ENCODE peak calls at places on chromosome 19, in five cellular contexts. J, Q, Y, P and E are unnamed samples.

GRCh38 chr19:37946132-37946531 is 39.1 kb downstream of the SIPA1L3 start:
- DNase-seq in P (no peak), J (no peak), Q (no peak), Y (no peak), E (no peak)

GRCh38 chr19:10334340-10335148 is 1.2 kb upstream of the RAVER1 start:
- DNase-seq in P (peak; percentile 99), Q (peak; percentile 93), Y (peak; percentile 98), J (peak; percentile 95), E (peak; percentile 97)

GRCh38 chr19:45616709-45617027 is 14.7 kb upstream of the GPR4 start:
- DNase-seq in Q (no peak), Y (no peak), J (peak; percentile 62), P (no peak), E (no peak)

GRCh38 chr19:51136891-51137551 is 5.1 kb upstream of the SIGLEC7 start:
- DNase-seq in Y (no peak), P (no peak), Q (no peak), J (no peak), E (no peak)

GRCh38 chr19:6100284-6100915 is 9.9 kb downstream of the RFX2 start:
- DNase-seq in Q (no peak), J (no peak), P (no peak), Y (no peak), E (peak; percentile 28)

GRCh38 chr19:6216996-6217751 is 62.6 kb downstream of the MLLT1 start:
- DNase-seq in P (no peak), Y (no peak), Q (peak; percentile 13), J (no peak), E (peak; percentile 96)

GRCh38 chr19:41700381-41701195 is 7.8 kb upstream of the CEACAM5 start:
- DNase-seq in Y (no peak), J (peak; percentile 16), Q (no peak), P (no peak), E (no peak)

GRCh38 chr19:39067104-39067503 is 17.1 kb upstream of the ACP7 start:
- DNase-seq in J (no peak), Q (no peak), P (no peak), Y (no peak), E (no peak)

GRCh38 chr19:17109962-17110598 is 34.5 kb downstream of the MYO9B start:
- DNase-seq in P (no peak), J (no peak), Y (no peak), Q (no peak), E (no peak)

GRCh38 chr19:35013047-35013819 is 13.1 kb downstream of the GRAMD1A start:
- DNase-seq in J (peak; percentile 89), P (peak; percentile 97), Y (peak; percentile 43), Q (peak; percentile 57), E (peak; percentile 67)

GRCh38 chr19:52397310-52398090 is at the start of gene ZNF528:
- DNase-seq in P (no peak), Y (peak; percentile 84), Q (peak; percentile 92), J (peak; percentile 85), E (peak; percentile 94)

GRCh38 chr19:39936020-39936419 is 1.6 kb upstream of the FCGBP start:
- DNase-seq in P (no peak), Q (no peak), J (no peak), Y (no peak), E (no peak)

GRCh38 chr19:27777726-27778125 is 1435.2 kb downstream of the UQCRFS1 start:
- DNase-seq in J (peak; percentile 24), Q (no peak), Y (no peak), P (no peak), E (no peak)

GRCh38 chr19:8445488-8446001 is 770 bp downstream of the HNRNPM start:
- DNase-seq in P (no peak), Y (no peak), J (no peak), Q (no peak), E (peak; percentile 51)

GRCh38 chr19:13404236-13404635 is 102.0 kb downstream of the CACNA1A start:
- DNase-seq in P (no peak), J (no peak), Y (no peak), Q (no peak), E (no peak)

GRCh38 chr19:16849168-16849567 is 20.0 kb downstream of the SIN3B start:
- DNase-seq in Q (peak; percentile 62), Y (no peak), J (no peak), P (no peak), E (peak; percentile 45)

GRCh38 chr19:37087110-37087509 is 8.9 kb downstream of the ZNF420 start:
- DNase-seq in Y (no peak), P (no peak), Q (no peak), J (no peak), E (no peak)

GRCh38 chr19:23785982-23786381 is 27.3 kb upstream of the ZNF681 start:
- DNase-seq in P (no peak), J (no peak), Y (no peak), Q (no peak), E (no peak)

GRCh38 chr19:7454998-7455397 is 33.8 kb downstream of the PEX11G start:
- DNase-seq in J (no peak), P (no peak), Y (no peak), Q (no peak), E (no peak)

GRCh38 chr19:44741841-44742352 is 6.6 kb upstream of the BCL3 start:
- DNase-seq in J (peak; percentile 59), Q (peak; percentile 100), Y (peak; percentile 87), P (no peak), E (peak; percentile 100)

GRCh38 chr19:16920816-16921529 is 32.2 kb downstream of the F2RL3 start:
- DNase-seq in P (no peak), Q (peak; percentile 88), Y (peak; percentile 5), J (no peak), E (peak; percentile 68)

GRCh38 chr19:44839272-44839671 is 6.8 kb upstream of the NECTIN2 start:
- DNase-seq in Y (no peak), Q (no peak), P (no peak), J (peak; percentile 59), E (no peak)

GRCh38 chr19:29606420-29606747 is 301 bp downstream of the POP4 start:
- DNase-seq in Q (no peak), Y (no peak), P (no peak), J (no peak), E (no peak)

GRCh38 chr19:29603308-29603707 is 2.8 kb upstream of the POP4 start:
- DNase-seq in P (no peak), Y (no peak), J (peak; percentile 65), Q (no peak), E (no peak)

GRCh38 chr19:29609636-29610035 is 3.6 kb downstream of the POP4 start:
- DNase-seq in P (no peak), Y (no peak), Q (no peak), J (no peak), E (no peak)

GRCh38 chr19:29610213-29610573 is 4.1 kb downstream of the POP4 start:
- DNase-seq in P (no peak), J (no peak), Q (no peak), Y (no peak), E (no peak)

GRCh38 chr19:29605653-29606419 is at the start of gene POP4:
- DNase-seq in P (peak; percentile 98), Y (peak; percentile 97), Q (peak; percentile 94), J (peak; percentile 97), E (peak; percentile 95)
- H3K14ac ChIP-seq in P (no peak within 1 kb of the TSS), Y (peak within 1 kb of the TSS; percentile 93), Q (peak within 1 kb of the TSS; percentile 99), J (peak within 1 kb of the TSS; percentile 77), E (no peak within 1 kb of the TSS)

GRCh38 chr19:55173717-55174409 is 6.2 kb downstream of the SYT5 start:
- DNase-seq in J (peak; percentile 95), Q (peak; percentile 43), Y (no peak), P (peak; percentile 99), E (peak; percentile 58)

GRCh38 chr19:55171440-55171839 is 5.0 kb upstream of the DNAAF3 start:
- DNase-seq in Q (no peak), J (no peak), P (no peak), Y (no peak), E (no peak)

GRCh38 chr19:55174425-55175116 is 5.5 kb downstream of the SYT5 start:
- DNase-seq in J (no peak), P (no peak), Y (no peak), Q (no peak), E (no peak)

GRCh38 chr19:55172741-55173140 is 6.3 kb upstream of the DNAAF3 start:
- DNase-seq in J (no peak), Y (no peak), Q (peak; percentile 75), P (no peak), E (peak; percentile 65)

DNA sequence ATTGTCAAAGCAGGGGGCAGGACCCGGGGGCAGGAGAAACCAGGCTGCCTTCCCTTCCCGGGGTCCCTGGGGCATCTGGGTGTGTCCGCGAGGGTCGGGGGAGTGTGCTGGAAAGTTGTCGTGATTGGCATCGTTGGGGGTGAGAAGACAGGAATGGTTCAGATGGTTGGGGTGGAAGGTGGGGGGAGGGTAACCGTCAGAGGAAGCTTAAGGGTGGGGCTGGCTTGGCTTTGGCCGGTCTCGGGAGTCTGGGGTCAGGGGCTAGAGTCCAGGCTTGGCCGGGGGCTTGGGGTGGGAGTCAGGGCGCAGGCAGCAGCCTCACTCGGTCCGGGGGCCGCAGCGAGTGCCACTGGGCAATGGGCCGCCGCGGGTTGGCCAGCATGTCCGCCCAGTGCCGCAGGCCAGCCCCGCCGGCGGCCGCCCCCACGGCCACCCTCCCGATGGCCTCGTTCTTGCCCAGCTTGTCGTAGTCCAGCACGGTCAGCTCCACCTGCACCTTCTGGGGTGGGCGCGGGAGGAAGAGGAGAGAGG is 6.8 kb upstream of the DNAAF3 start:
- DNase-seq in Q (no peak), J (no peak), P (no peak), Y (no peak), E (no peak)
- H4K8ac ChIP-seq in Q (peak overlapping the region; percentile 50), J (no peak overlapping the region), P (no peak overlapping the region), Y (no peak overlapping the region), E (peak overlapping the region; percentile 52)

DNA sequence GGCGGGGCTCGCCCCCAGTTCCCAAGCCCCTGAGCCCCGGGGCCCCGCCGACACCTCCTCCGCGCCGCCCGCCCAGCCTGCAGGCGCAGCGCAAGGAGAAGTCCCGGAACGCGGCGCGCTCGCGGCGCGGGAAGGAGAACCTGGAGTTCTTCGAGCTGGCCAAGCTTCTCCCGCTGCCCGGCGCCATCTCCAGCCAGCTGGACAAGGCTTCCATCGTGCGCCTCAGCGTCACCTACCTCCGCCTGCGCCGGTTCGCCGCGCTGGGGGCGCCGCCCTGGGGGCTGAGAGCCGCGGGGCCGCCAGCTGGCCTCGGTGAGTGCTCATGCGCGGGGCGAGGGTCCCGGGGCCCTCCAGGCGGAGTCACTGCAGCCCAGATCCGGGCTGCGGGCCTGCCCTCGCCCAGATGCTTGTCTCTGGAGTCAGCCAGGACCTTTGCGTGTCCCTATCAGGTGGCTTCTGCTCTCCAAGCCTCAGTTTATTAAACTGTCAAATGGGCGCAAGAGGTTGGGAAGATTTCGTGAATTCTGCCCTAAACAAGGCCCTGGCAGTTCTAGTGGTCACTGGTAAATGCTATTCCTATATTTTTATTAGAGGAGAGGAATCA is 2.0 kb downstream of the NPAS1 start:
- DNase-seq in J (peak; percentile 55), P (peak; percentile 79), Q (no peak), Y (peak; percentile 12), E (no peak)
- H3K14ac ChIP-seq in J (no peak overlapping the region), P (no peak overlapping the region), Q (no peak overlapping the region), Y (no peak overlapping the region), E (no peak overlapping the region)

DNA sequence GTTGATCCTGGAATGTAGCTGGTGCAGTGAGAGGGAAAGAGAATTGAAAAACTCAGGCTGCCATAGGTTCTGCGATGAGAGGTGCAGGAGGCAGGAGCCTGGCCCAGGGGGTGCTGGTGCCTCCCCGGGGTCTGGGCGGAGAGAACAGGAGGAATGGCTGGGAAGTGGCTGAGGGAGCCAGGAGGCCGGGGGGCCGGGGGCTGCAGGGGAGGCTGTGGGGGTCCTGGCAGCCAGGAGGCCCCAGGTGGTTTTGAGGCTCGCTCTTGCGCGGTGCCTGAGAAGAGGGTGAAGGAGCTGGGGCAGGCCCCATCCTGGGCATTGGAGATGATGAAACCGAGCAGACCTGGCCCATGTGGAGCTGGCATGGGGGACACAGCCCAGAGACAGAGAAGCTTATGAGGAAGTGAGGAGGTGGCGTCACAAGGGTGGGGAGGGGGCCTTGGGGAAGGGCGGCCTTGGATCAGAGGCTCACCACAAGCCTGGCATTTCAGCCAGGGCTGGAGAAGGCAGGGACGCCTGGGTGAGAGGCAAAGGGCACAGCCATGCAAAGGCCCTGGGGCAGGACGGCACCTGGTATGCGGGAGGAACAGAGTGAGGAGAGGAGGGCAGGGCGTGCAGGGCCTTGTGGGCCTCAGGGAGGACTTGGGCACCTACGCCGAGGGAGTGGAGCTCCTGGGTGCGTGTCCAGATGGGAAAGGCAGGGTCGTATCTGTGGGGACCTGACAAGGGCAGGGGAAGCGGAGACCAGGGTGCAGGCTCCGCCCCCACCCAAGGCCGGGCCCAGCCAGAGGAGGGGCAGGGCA is 1.3 kb upstream of the TEKTIP1 start:
- DNase-seq in P (no peak), Y (peak; percentile 43), J (no peak), Q (no peak), E (no peak)
- H4K8ac ChIP-seq in P (no peak overlapping the region), Y (no peak overlapping the region), J (no peak overlapping the region), Q (no peak overlapping the region), E (no peak overlapping the region)